ENCODE peak calls at places on chromosomes 7 and 10, in eight cellular contexts. Y, O, T, X, N, V, Z and K are unnamed samples.

GRCh38 chr7:45580053-45580872 is 6.1 kb downstream of the ADCY1 start:
- DNase-seq in Y (no peak), O (no peak), T (no peak), X (no peak), N (no peak), V (peak; percentile 41), Z (no peak), K (peak; percentile 68)

GRCh38 chr10:50605280-50606270 is 18.2 kb downstream of the SGMS1 start:
- DNase-seq in Y (peak; percentile 87), O (peak; percentile 92), T (peak; percentile 97), X (peak; percentile 93), N (peak; percentile 94), V (no peak), Z (no peak), K (no peak)

GRCh38 chr10:51077507-51077906 is 3.2 kb downstream of the PRKG1 start:
- DNase-seq in Y (no peak), O (no peak), T (no peak), X (no peak), N (no peak), V (no peak), Z (no peak), K (no peak)

GRCh38 chr10:110523736-110524135 is 26.0 kb downstream of the DUSP5 start:
- DNase-seq in Y (no peak), O (no peak), T (no peak), X (no peak), N (no peak), V (no peak), Z (no peak), K (no peak)

GRCh38 chr7:80833289-80834104 is 85.4 kb downstream of the SEMA3C start:
- DNase-seq in Y (no peak), O (no peak), T (peak; percentile 28), X (no peak), N (peak; percentile 84), V (no peak), Z (no peak), K (no peak)

GRCh38 chr10:35684625-35685024 is 42.5 kb upstream of the FZD8 start:
- DNase-seq in Y (no peak), O (no peak), T (no peak), X (no peak), N (no peak), V (no peak), Z (no peak), K (no peak)

GRCh38 chr7:137146552-137146961 is 197.0 kb downstream of the PTN start:
- DNase-seq in Y (no peak), O (no peak), T (no peak), X (peak; percentile 80), N (peak; percentile 56), V (no peak), Z (no peak), K (no peak)

GRCh38 chr10:54869022-54869421 is 68.0 kb upstream of the PCDH15 start:
- DNase-seq in Y (no peak), O (no peak), T (no peak), X (no peak), N (no peak), V (no peak), Z (no peak), K (no peak)

GRCh38 chr10:57707300-57707658 is 560.4 kb downstream of the IPMK start:
- DNase-seq in Y (no peak), O (no peak), T (no peak), X (no peak), N (no peak), V (no peak), Z (no peak), K (no peak)

GRCh38 chr7:94040254-94040653 is 36.1 kb upstream of the BET1 start:
- DNase-seq in Y (no peak), O (no peak), T (no peak), X (no peak), N (no peak), V (peak; percentile 37), Z (no peak), K (no peak)

GRCh38 chr7:103888603-103889153 is 100.8 kb downstream of the RELN start:
- DNase-seq in Y (no peak), O (no peak), T (no peak), X (no peak), N (no peak), V (no peak), Z (no peak), K (no peak)

GRCh38 chr10:99659868-99660366 is 608 bp downstream of the ENTPD7 start:
- DNase-seq in Y (no peak), O (no peak), T (no peak), X (no peak), N (no peak), V (no peak), Z (no peak), K (no peak)

GRCh38 chr7:98831641-98832221 is 38.1 kb downstream of the TMEM130 start:
- DNase-seq in Y (no peak), O (peak; percentile 6), T (no peak), X (no peak), N (peak; percentile 44), V (peak; percentile 30), Z (no peak), K (peak; percentile 50)

GRCh38 chr10:97355571-97355975 is 21.0 kb upstream of the FRAT2 start:
- DNase-seq in Y (no peak), O (no peak), T (peak; percentile 10), X (no peak), N (peak; percentile 17), V (no peak), Z (no peak), K (no peak)

GRCh38 chr10:97358781-97359180 is 24.3 kb upstream of the FRAT2 start:
- DNase-seq in Y (no peak), O (no peak), T (no peak), X (no peak), N (no peak), V (no peak), Z (no peak), K (no peak)

GRCh38 chr10:97358349-97358748 is 23.8 kb upstream of the FRAT2 start:
- DNase-seq in Y (no peak), O (no peak), T (no peak), X (no peak), N (no peak), V (no peak), Z (no peak), K (no peak)

GRCh38 chr10:97356918-97357317 is 22.4 kb upstream of the FRAT2 start:
- DNase-seq in Y (no peak), O (no peak), T (no peak), X (no peak), N (no peak), V (no peak), Z (no peak), K (no peak)

DNA sequence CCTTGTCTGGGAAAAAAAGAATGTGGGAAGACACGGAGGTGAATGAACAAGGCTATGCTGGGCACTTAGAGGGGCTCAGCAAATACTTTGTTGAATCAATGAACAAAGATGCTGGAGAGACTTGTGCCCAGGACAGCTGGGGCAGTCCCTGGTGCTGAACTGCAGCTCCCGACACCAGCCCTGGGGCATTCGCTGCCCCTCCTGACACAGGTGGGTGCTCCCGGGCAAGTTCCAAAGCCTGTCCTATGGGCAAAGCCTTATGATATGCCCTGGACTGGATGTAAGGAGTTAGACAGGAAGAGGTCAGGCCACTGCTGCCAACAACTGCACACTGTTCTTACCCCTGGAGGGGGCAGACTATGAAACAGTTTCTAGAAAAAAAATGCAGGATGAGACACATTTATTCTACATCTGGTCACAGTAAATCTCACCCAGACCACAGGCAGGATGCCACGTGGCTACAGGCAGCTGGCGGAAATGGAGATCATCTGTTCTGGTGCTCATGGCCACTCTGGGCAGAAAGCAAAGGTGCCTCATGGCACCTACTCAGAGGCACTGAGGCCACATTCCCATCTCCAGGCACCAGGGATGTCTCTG is 21.9 kb upstream of the FRAT2 start:
- DNase-seq in Y (no peak), O (no peak), T (no peak), X (no peak), N (peak; percentile 50), V (no peak), Z (no peak), K (no peak)
- TF ChIP-seq CTCF in Y (no peak), O (no peak), T (no peak), X (no peak), N (no peak), V (no peak), Z (no peak), K (no peak)

GRCh38 chr10:109245821-109246220 is 677.5 kb downstream of the XPNPEP1 start:
- DNase-seq in Y (no peak), O (no peak), T (no peak), X (no peak), N (no peak), V (no peak), Z (no peak), K (no peak)

GRCh38 chr10:109250144-109250543 is 673.2 kb downstream of the XPNPEP1 start:
- DNase-seq in Y (no peak), O (no peak), T (no peak), X (no peak), N (no peak), V (no peak), Z (no peak), K (no peak)

GRCh38 chr10:109253306-109253705 is 670.0 kb downstream of the XPNPEP1 start:
- DNase-seq in Y (no peak), O (no peak), T (no peak), X (no peak), N (no peak), V (no peak), Z (no peak), K (no peak)

DNA sequence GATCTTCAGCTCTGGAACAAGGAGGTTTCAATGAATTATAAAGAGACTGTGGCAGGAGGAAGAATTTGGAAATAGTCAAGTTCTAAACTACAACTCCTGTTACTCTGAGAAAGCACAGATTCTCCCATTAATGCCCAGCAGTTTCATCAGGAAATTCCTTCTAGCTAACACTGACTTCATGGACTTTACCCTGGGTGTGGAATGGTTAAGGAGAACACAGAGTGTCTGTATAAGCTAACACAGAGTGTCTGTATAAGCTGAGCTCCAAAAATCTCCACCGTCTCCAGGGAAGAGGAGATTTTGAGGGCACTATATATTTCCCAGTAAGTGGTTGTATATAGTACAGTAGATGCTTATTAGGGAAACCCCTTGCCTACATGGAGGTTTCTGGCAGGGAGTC is 675.5 kb downstream of the XPNPEP1 start:
- DNase-seq in Y (no peak), O (no peak), T (no peak), X (no peak), N (no peak), V (no peak), Z (no peak), K (no peak)
- TF ChIP-seq CTCF in Y (no peak), O (no peak), T (no peak), X (no peak), N (no peak), V (no peak), Z (no peak), K (no peak)

GRCh38 chr10:131981429-131982184 is at the start of gene BNIP3:
- DNase-seq in Y (no peak), O (peak; percentile 97), T (peak; percentile 74), X (peak; percentile 63), N (peak; percentile 88), V (peak; percentile 99), Z (peak; percentile 97), K (peak; percentile 99)
- TF ChIP-seq CTCF in Y (no peak), O (no peak), T (no peak), X (no peak), N (no peak), V (no peak), Z (peak; percentile 39), K (peak; percentile 1)

DNA sequence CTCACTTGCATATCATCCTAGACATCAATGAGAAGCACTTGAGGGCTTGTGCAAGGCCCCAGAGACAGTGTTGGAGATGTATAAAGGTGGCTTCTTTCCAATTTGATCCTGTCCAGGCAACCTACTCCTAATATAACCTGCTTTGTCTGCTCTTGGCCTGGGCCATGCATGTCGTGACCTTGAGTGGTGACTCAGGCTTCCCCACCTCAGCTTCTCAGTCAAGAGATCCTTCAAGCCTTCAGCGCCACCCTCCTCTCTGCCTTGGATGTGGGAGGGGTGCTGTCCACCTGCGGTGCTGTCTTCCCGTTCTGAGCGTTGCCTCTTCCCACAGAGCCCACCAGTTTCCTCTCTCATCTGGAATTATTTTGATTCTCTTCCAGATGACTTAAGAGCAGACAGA is 6.7 kb downstream of the LSMEM1 start:
- DNase-seq in Y (no peak), O (no peak), T (no peak), X (no peak), N (no peak), V (no peak), Z (no peak), K (no peak)
- TF ChIP-seq CTCF in Y (no peak), O (no peak), T (no peak), X (no peak), N (no peak), V (no peak), Z (no peak), K (no peak)